ENCODE peak calls at places on chromosomes 13 and 19, in ten cellular contexts. H, D, V, N, A, M, Q, K, J and L are unnamed samples.

GRCh38 chr13:102901056-102901455 is 55.2 kb downstream of the ERCC5 start:
- DNase-seq in N (no peak), M (no peak), H (no peak), J (no peak), A (no peak), D (no peak), V (no peak), Q (no peak), K (no peak), L (no peak)

GRCh38 chr19:33535176-33535575 is 13.6 kb upstream of the PEPD start:
- DNase-seq in A (no peak), Q (no peak), M (no peak), D (no peak), V (no peak), J (no peak), K (no peak), N (no peak), H (no peak), L (no peak)

GRCh38 chr19:41223431-41224234 is 4.6 kb downstream of the AXL start:
- DNase-seq in K (peak; percentile 93), D (no peak), M (no peak), H (no peak), N (no peak), Q (no peak), V (peak; percentile 53), J (no peak), A (no peak), L (no peak)

GRCh38 chr19:42140125-42140754 is 8.0 kb upstream of the POU2F2 start:
- DNase-seq in K (peak; percentile 43), H (peak; percentile 81), V (no peak), N (peak; percentile 43), Q (peak; percentile 67), J (peak; percentile 30), D (peak; percentile 40), M (peak; percentile 72), A (no peak), L (peak; percentile 37)

GRCh38 chr13:112587767-112588489 is at the start of gene TUBGCP3:
- DNase-seq in N (peak; percentile 59), K (peak; percentile 82), Q (peak; percentile 85), A (peak; percentile 94), M (peak; percentile 85), V (peak; percentile 21), J (peak; percentile 74), D (peak; percentile 88), H (peak; percentile 85), L (peak; percentile 75)

GRCh38 chr13:45119469-45119989 is 781 bp upstream of the GTF2F2 start:
- DNase-seq in M (peak; percentile 8), A (no peak), V (no peak), J (peak; percentile 20), K (peak; percentile 59), D (peak; percentile 60), Q (no peak), N (peak; percentile 8), H (peak; percentile 68), L (no peak)

GRCh38 chr13:49620170-49620621 is 8.1 kb upstream of the ARL11 start:
- DNase-seq in H (no peak), K (no peak), N (no peak), Q (no peak), V (no peak), D (peak; percentile 97), M (no peak), A (no peak), J (no peak), L (no peak)

GRCh38 chr13:57996717-57997116 is 365.2 kb downstream of the PCDH17 start:
- DNase-seq in H (no peak), Q (no peak), V (no peak), N (no peak), D (no peak), M (no peak), K (no peak), A (no peak), J (no peak), L (no peak)

GRCh38 chr13:51015973-51016372 is 95.1 kb downstream of the C13orf42 start:
- DNase-seq in J (no peak), V (no peak), D (no peak), H (no peak), N (no peak), A (no peak), K (no peak), M (no peak), Q (no peak), L (no peak)

GRCh38 chr19:2848625-2849024 is 7.3 kb downstream of the ZNF555 start:
- DNase-seq in H (no peak), J (no peak), N (no peak), V (no peak), Q (no peak), A (no peak), M (no peak), D (no peak), K (peak; percentile 96), L (no peak)

GRCh38 chr13:106407338-106407737 is 128.1 kb downstream of the EFNB2 start:
- DNase-seq in M (no peak), K (no peak), J (no peak), N (no peak), D (no peak), V (no peak), A (no peak), H (no peak), Q (no peak), L (no peak)

GRCh38 chr13:87089391-87089790 is 581.8 kb upstream of the SLITRK5 start:
- DNase-seq in J (no peak), Q (no peak), M (no peak), K (peak; percentile 72), A (no peak), N (no peak), D (no peak), H (no peak), V (no peak), L (no peak)

GRCh38 chr13:21061077-21061945 is at the start of gene LATS2:
- DNase-seq in K (peak; percentile 91), D (no peak), M (peak; percentile 97), H (peak; percentile 85), V (peak; percentile 86), N (peak; percentile 97), A (no peak), Q (peak; percentile 96), J (peak; percentile 91), L (peak; percentile 84)